ENCODE peak calls at places on chromosomes 7 and 10, in nine cellular contexts. V, J, T, Q, I, X, Y, W and E are unnamed samples.

GRCh38 chr7:92691578-92691977 is 101.4 kb upstream of the FAM133B start:
- DNase-seq in V (no peak), J (no peak), T (peak; percentile 52), Q (peak; percentile 68), I (peak; percentile 12), X (peak; percentile 81), Y (no peak), W (peak; percentile 79), E (no peak)

GRCh38 chr10:113053881-113054280 is 103.8 kb downstream of the TCF7L2 start:
- DNase-seq in V (no peak), J (no peak), T (no peak), Q (no peak), I (peak; percentile 55), X (no peak), Y (no peak), W (no peak), E (no peak)

GRCh38 chr10:51654918-51655317 is 44.5 kb downstream of the CSTF2T start:
- DNase-seq in V (no peak), J (no peak), T (no peak), Q (no peak), I (no peak), X (no peak), Y (no peak), W (no peak), E (no peak)

GRCh38 chr10:31467791-31468535 is 148.9 kb downstream of the ZEB1 start:
- DNase-seq in V (no peak), J (peak; percentile 13), T (no peak), Q (peak; percentile 2), I (no peak), X (peak; percentile 26), Y (peak; percentile 14), W (no peak), E (no peak)

GRCh38 chr10:132200344-132201110 is 13.8 kb downstream of the DPYSL4 start:
- DNase-seq in V (no peak), J (peak; percentile 10), T (no peak), Q (no peak), I (no peak), X (no peak), Y (no peak), W (no peak), E (no peak)

GRCh38 chr7:40097728-40098127 is 36.7 kb downstream of the MPLKIP start:
- DNase-seq in V (no peak), J (no peak), T (no peak), Q (no peak), I (no peak), X (no peak), Y (no peak), W (no peak), E (no peak)

GRCh38 chr7:27210441-27211083 is 10.7 kb upstream of the HOXA13 start:
- DNase-seq in V (no peak), J (no peak), T (peak; percentile 40), Q (peak; percentile 52), I (peak; percentile 68), X (peak; percentile 47), Y (no peak), W (peak; percentile 45), E (no peak)

GRCh38 chr10:79019961-79020491 is 48.7 kb upstream of the ZMIZ1 start:
- DNase-seq in V (peak; percentile 59), J (peak; percentile 73), T (no peak), Q (peak; percentile 23), I (no peak), X (peak; percentile 80), Y (no peak), W (peak; percentile 53), E (no peak)

GRCh38 chr10:103166527-103166926 is 26.5 kb downstream of the NT5C2 start:
- DNase-seq in V (no peak), J (no peak), T (no peak), Q (peak; percentile 63), I (no peak), X (no peak), Y (no peak), W (no peak), E (no peak)

GRCh38 chr7:8151161-8151560 is 110.8 kb downstream of the ICA1 start:
- DNase-seq in V (no peak), J (no peak), T (no peak), Q (no peak), I (no peak), X (no peak), Y (no peak), W (no peak), E (no peak)

GRCh38 chr10:56317603-56318002 is 43.5 kb downstream of the ZWINT start:
- DNase-seq in V (no peak), J (peak; percentile 6), T (no peak), Q (no peak), I (no peak), X (no peak), Y (no peak), W (no peak), E (no peak)

GRCh38 chr7:115951547-115951946 is 79.0 kb downstream of the TFEC start:
- DNase-seq in V (no peak), J (no peak), T (no peak), Q (no peak), I (no peak), X (no peak), Y (no peak), W (no peak), E (no peak)

GRCh38 chr7:101162551-101163280 is 2.7 kb downstream of the VGF start:
- DNase-seq in V (peak; percentile 27), J (no peak), T (no peak), Q (peak; percentile 88), I (peak; percentile 42), X (peak; percentile 57), Y (no peak), W (peak; percentile 57), E (no peak)

GRCh38 chr10:29324220-29324831 is 35.5 kb downstream of the LYZL1 start:
- DNase-seq in V (no peak), J (no peak), T (peak; percentile 76), Q (no peak), I (no peak), X (no peak), Y (no peak), W (no peak), E (no peak)

GRCh38 chr10:116769791-116770190 is 27.4 kb upstream of the HSPA12A start:
- DNase-seq in V (no peak), J (peak; percentile 41), T (peak; percentile 92), Q (no peak), I (no peak), X (peak; percentile 84), Y (no peak), W (peak; percentile 91), E (no peak)

GRCh38 chr7:108156897-108157605 is 26.9 kb upstream of the LAMB4 start:
- DNase-seq in V (no peak), J (no peak), T (no peak), Q (no peak), I (no peak), X (no peak), Y (no peak), W (no peak), E (no peak)

GRCh38 chr7:2082357-2083038 is 150.2 kb downstream of the MAD1L1 start:
- DNase-seq in V (no peak), J (peak; percentile 54), T (peak; percentile 65), Q (no peak), I (no peak), X (peak; percentile 81), Y (no peak), W (peak; percentile 90), E (no peak)

GRCh38 chr7:95430864-95431263 is 4.0 kb downstream of the PON2 start:
- DNase-seq in V (no peak), J (no peak), T (peak; percentile 64), Q (no peak), I (no peak), X (peak; percentile 34), Y (no peak), W (peak; percentile 84), E (no peak)

GRCh38 chr7:89770156-89770555 is 384.1 kb upstream of the STEAP1 start:
- DNase-seq in V (no peak), J (no peak), T (no peak), Q (no peak), I (no peak), X (no peak), Y (no peak), W (no peak), E (no peak)

GRCh38 chr7:89772276-89772675 is 382.0 kb upstream of the STEAP1 start:
- DNase-seq in V (no peak), J (no peak), T (no peak), Q (no peak), I (no peak), X (no peak), Y (no peak), W (no peak), E (no peak)

GRCh38 chr7:89775459-89775858 is 378.8 kb upstream of the STEAP1 start:
- DNase-seq in V (no peak), J (no peak), T (no peak), Q (no peak), I (no peak), X (no peak), Y (no peak), W (no peak), E (no peak)

GRCh38 chr7:89773594-89773993 is 380.7 kb upstream of the STEAP1 start:
- DNase-seq in V (no peak), J (no peak), T (no peak), Q (no peak), I (no peak), X (no peak), Y (no peak), W (no peak), E (no peak)

GRCh38 chr7:89771003-89771636 is 383.1 kb upstream of the STEAP1 start:
- DNase-seq in V (no peak), J (no peak), T (no peak), Q (no peak), I (no peak), X (no peak), Y (no peak), W (no peak), E (no peak)
- TF ChIP-seq CTCF in V (no peak), J (no peak), T (no peak), Q (no peak), I (no peak), X (no peak), Y (no peak), W (peak; percentile 13), E (peak; percentile 28)

GRCh38 chr10:100803908-100804307 is 58.5 kb downstream of the PAX2 start:
- DNase-seq in V (no peak), J (no peak), T (no peak), Q (no peak), I (no peak), X (no peak), Y (no peak), W (no peak), E (no peak)
- TF ChIP-seq CTCF in V (no peak), J (no peak), T (no peak), Q (no peak), I (no peak), X (no peak), Y (no peak), W (no peak), E (no peak)

DNA sequence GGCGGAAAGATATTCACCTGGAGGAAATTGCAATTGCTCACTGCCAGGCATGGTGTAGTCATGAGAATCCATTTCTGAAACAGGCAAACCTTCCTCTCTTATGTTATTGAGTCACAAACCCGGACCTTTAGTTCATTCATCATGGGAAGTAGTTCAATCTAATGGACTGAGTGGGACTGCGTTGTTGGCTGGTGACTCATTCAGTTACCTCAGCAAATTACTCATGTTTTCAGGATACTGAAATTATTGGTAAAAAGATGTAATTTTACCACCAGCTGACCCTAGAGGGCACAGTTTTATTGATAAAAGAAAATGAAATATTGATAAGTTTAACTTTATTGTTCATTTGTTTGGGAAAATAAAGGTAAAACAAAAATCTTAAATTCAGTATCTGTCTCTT is 1194.4 kb upstream of the SORCS1 start:
- DNase-seq in V (no peak), J (no peak), T (peak; percentile 66), Q (peak; percentile 37), I (no peak), X (peak; percentile 70), Y (no peak), W (peak; percentile 97), E (no peak)
- TF ChIP-seq CTCF in V (no peak), J (no peak), T (no peak), Q (no peak), I (no peak), X (no peak), Y (no peak), W (peak; percentile 11), E (no peak)

GRCh38 chr7:38632411-38632810 is 1.2 kb upstream of the AMPH start:
- DNase-seq in V (no peak), J (no peak), T (no peak), Q (no peak), I (no peak), X (no peak), Y (no peak), W (no peak), E (no peak)
- TF ChIP-seq CTCF in V (peak; percentile 16), J (no peak), T (peak; percentile 11), Q (no peak), I (no peak), X (no peak), Y (no peak), W (no peak), E (no peak)